ENCODE peak calls at places on chromosome X, in four cellular contexts. One of them, this sample, is unnamed.

GRCh38 chrX:15874672-15875071 is 20.1 kb upstream of the AP1S2 start:
- DNase-seq in cardiac muscle cell: no peak
- DNase-seq in nephron progenitor cell: peak
- DNase-seq in PC-3: no peak
- DNase-seq in this sample: no peak

GRCh38 chrX:136369377-136369776 is 68.6 kb downstream of the ADGRG4 start:
- DNase-seq in cardiac muscle cell: no peak
- DNase-seq in nephron progenitor cell: no peak
- DNase-seq in PC-3: no peak
- DNase-seq in this sample: no peak

GRCh38 chrX:109847257-109848187 is 114.5 kb upstream of the ACSL4 start:
- DNase-seq in cardiac muscle cell: no peak
- DNase-seq in nephron progenitor cell: no peak
- DNase-seq in PC-3: peak
- DNase-seq in this sample: no peak

GRCh38 chrX:149829751-149830191 is 48.0 kb downstream of the MAGEA9 start:
- DNase-seq in cardiac muscle cell: no peak
- DNase-seq in nephron progenitor cell: no peak
- DNase-seq in PC-3: no peak
- DNase-seq in this sample: no peak

GRCh38 chrX:56813318-56813837 is 84.3 kb downstream of the NBDY start:
- DNase-seq in cardiac muscle cell: no peak
- DNase-seq in nephron progenitor cell: no peak
- DNase-seq in PC-3: no peak
- DNase-seq in this sample: no peak

GRCh38 chrX:1248381-1249061 is 20.1 kb upstream of the CSF2RA start:
- DNase-seq in cardiac muscle cell: peak
- DNase-seq in nephron progenitor cell: peak
- DNase-seq in PC-3: no peak
- DNase-seq in this sample: peak

GRCh38 chrX:69243276-69243675 is 78.0 kb upstream of the PJA1 start:
- DNase-seq in cardiac muscle cell: no peak
- DNase-seq in nephron progenitor cell: no peak
- DNase-seq in PC-3: no peak
- DNase-seq in this sample: no peak

GRCh38 chrX:13077168-13077567 is 32.7 kb upstream of the FAM9C start:
- DNase-seq in cardiac muscle cell: no peak
- DNase-seq in nephron progenitor cell: no peak
- DNase-seq in PC-3: peak
- DNase-seq in this sample: no peak

GRCh38 chrX:125004799-125005198 is 314.9 kb upstream of the TEX13C start:
- DNase-seq in cardiac muscle cell: no peak
- DNase-seq in nephron progenitor cell: no peak
- DNase-seq in PC-3: peak
- DNase-seq in this sample: no peak

GRCh38 chrX:1181131-1181530 is 31.3 kb downstream of the CRLF2 start:
- DNase-seq in cardiac muscle cell: no peak
- DNase-seq in nephron progenitor cell: no peak
- DNase-seq in PC-3: no peak
- DNase-seq in this sample: no peak

GRCh38 chrX:53287493-53288138 is 6.2 kb upstream of the IQSEC2 start:
- DNase-seq in cardiac muscle cell: peak
- DNase-seq in nephron progenitor cell: no peak
- DNase-seq in PC-3: peak
- DNase-seq in this sample: no peak

GRCh38 chrX:129649268-129650182 is 5.2 kb downstream of the APLN start:
- DNase-seq in cardiac muscle cell: no peak
- DNase-seq in nephron progenitor cell: no peak
- DNase-seq in PC-3: peak
- DNase-seq in this sample: no peak

GRCh38 chrX:36963069-36963808 is 44.9 kb upstream of the FAM47C start:
- DNase-seq in cardiac muscle cell: no peak
- DNase-seq in nephron progenitor cell: peak
- DNase-seq in PC-3: no peak
- DNase-seq in this sample: no peak

GRCh38 chrX:49270249-49270921 is 792 bp downstream of the PPP1R3F start:
- DNase-seq in cardiac muscle cell: no peak
- DNase-seq in nephron progenitor cell: no peak
- DNase-seq in PC-3: no peak
- DNase-seq in this sample: no peak

GRCh38 chrX:49268702-49269009 is 937 bp upstream of the PPP1R3F start:
- DNase-seq in cardiac muscle cell: no peak
- DNase-seq in nephron progenitor cell: no peak
- DNase-seq in PC-3: no peak
- DNase-seq in this sample: no peak

GRCh38 chrX:49269010-49269767 is 404 bp upstream of the PPP1R3F start:
- DNase-seq in cardiac muscle cell: peak
- DNase-seq in nephron progenitor cell: peak
- DNase-seq in PC-3: peak
- DNase-seq in this sample: peak

GRCh38 chrX:49271341-49271740 is 1.7 kb downstream of the PPP1R3F start:
- DNase-seq in cardiac muscle cell: no peak
- DNase-seq in nephron progenitor cell: no peak
- DNase-seq in PC-3: peak
- DNase-seq in this sample: no peak

DNA sequence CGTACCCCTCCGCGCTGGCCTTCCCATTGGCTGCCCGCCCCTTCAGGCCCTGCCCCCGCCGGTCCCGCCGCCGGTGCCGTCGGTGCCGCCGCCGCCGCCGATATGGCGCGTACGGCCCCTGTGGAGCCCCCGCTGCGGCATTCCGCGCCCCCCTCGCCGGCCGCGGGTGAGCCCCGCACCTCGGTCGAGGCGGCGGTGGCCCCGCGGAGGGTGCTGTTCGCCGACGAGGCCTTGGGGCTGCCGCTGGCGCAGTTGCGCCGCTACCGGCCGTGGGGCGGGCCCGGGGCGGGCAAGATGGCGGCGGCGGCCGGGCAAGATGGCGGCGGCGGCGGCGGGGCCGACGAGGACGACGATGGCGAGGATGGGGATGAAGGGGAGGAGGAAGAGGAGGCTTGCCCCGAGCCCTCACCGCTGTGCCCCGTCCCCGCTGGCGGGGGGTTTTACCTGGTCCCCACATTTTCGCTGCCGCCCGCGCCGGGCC is at the start of gene PPP1R3F:
- DNase-seq in cardiac muscle cell: no peak
- DNase-seq in nephron progenitor cell: no peak
- DNase-seq in PC-3: no peak
- DNase-seq in this sample: peak
- TF ChIP-seq CTCF in cardiac muscle cell: no peak
- TF ChIP-seq CTCF in nephron progenitor cell: no peak
- TF ChIP-seq CTCF in PC-3: no peak
- TF ChIP-seq CTCF in this sample: no peak

GRCh38 chrX:128518508-128518907 is 466.3 kb upstream of the ACTRT1 start:
- DNase-seq in cardiac muscle cell: peak
- DNase-seq in nephron progenitor cell: no peak
- DNase-seq in PC-3: peak
- DNase-seq in this sample: no peak
- TF ChIP-seq CTCF in cardiac muscle cell: no peak
- TF ChIP-seq CTCF in nephron progenitor cell: peak
- TF ChIP-seq CTCF in PC-3: peak
- TF ChIP-seq CTCF in this sample: peak

GRCh38 chrX:134139090-134139489 is 97.9 kb upstream of the CCDC160 start:
- DNase-seq in cardiac muscle cell: no peak
- DNase-seq in nephron progenitor cell: no peak
- DNase-seq in PC-3: no peak
- DNase-seq in this sample: no peak

GRCh38 chrX:134148293-134148692 is 88.7 kb upstream of the CCDC160 start:
- DNase-seq in cardiac muscle cell: no peak
- DNase-seq in nephron progenitor cell: no peak
- DNase-seq in PC-3: no peak
- DNase-seq in this sample: no peak

GRCh38 chrX:134146493-134146892 is 90.5 kb upstream of the CCDC160 start:
- DNase-seq in cardiac muscle cell: peak
- DNase-seq in nephron progenitor cell: peak
- DNase-seq in PC-3: no peak
- DNase-seq in this sample: no peak

GRCh38 chrX:134144231-134144630 is 92.8 kb upstream of the CCDC160 start:
- DNase-seq in cardiac muscle cell: peak
- DNase-seq in nephron progenitor cell: no peak
- DNase-seq in PC-3: peak
- DNase-seq in this sample: no peak
- TF ChIP-seq CTCF in cardiac muscle cell: peak
- TF ChIP-seq CTCF in nephron progenitor cell: peak
- TF ChIP-seq CTCF in PC-3: peak
- TF ChIP-seq CTCF in this sample: peak

DNA sequence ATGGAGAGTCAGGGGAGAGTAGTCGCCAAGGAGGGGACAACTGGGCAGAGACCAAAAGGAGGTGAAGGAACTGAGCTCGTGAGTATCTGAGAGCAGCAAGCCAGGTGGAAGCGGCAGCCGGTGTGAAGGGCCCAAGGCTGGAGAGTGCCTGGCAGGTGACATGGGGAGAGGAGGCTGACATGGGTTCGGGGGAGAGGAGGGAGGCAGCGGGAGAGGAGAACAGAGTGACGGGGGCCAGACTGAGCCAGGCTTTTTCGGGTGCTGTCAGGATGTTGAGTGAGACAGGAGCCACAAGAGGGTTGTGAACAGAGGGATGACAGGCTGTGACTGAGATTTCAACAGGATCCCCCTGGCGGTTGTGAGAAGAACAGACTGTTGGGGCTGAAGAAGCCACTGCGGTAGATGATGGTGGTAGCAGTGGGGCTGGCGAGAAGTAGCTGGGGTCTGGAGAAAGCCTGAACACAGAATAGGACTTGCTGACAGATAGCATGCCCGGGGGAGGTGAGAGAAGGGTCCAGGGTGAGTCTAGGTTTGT is 5.7 kb downstream of the ELK1 start:
- DNase-seq in cardiac muscle cell: peak
- DNase-seq in nephron progenitor cell: peak
- DNase-seq in PC-3: peak
- DNase-seq in this sample: peak
- TF ChIP-seq CTCF in cardiac muscle cell: peak
- TF ChIP-seq CTCF in nephron progenitor cell: peak
- TF ChIP-seq CTCF in PC-3: peak
- TF ChIP-seq CTCF in this sample: peak

DNA sequence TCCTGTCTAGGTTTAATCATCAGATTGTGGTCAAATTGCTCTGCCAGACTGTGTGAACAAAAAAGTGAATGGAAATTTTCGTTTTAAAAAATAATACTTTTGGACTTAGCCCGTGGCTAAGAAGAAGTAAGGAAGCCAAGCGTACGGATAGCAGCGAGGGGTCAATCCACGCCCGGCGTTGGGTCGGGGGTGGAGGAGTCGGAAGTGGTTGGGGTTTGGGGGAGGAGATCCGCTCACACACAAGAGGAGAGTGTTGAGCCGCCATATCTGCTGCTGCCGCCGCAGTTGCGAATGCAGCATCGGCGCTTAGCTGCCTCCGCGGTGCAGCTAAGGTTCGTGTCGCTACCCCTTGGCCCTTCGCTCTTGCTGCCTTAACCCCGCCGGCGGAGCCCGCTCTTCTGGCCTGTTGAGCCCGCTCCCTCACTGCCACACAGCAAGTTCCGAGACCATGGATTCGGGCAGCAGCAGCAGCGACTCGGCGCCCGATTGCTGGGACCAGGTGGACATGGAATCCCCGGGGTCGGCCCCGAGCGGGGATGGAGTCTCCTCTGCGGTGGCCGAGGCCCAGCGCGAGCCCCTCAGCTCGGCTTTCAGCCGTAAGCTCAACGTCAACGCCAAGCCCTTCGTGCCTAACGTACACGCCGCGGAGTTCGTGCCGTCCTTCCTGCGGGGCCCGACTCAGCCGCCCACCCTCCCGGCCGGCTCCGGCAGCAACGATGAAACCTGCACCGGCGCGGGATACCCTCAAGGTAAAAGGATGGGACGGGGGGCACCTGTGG is at the start of gene GSPT2:
- DNase-seq in cardiac muscle cell: peak
- DNase-seq in nephron progenitor cell: peak
- DNase-seq in PC-3: peak
- DNase-seq in this sample: peak
- TF ChIP-seq CTCF in cardiac muscle cell: no peak
- TF ChIP-seq CTCF in nephron progenitor cell: no peak
- TF ChIP-seq CTCF in PC-3: no peak
- TF ChIP-seq CTCF in this sample: no peak

This sample was measured in neural crest cell.